ENCODE peak calls at places on chromosomes 1 and 21, in nine cellular contexts. V is dorsolateral prefrontal cortex, N is heart right ventricle, W is GM12878, Y is colonic mucosa, X is gastrocnemius medialis, D is pancreas, B is skeletal muscle cell, O is lower lobe of right lung. J is an unnamed sample.

GRCh38 chr1:3902111-3902511 is 2.0 kb upstream of the C1orf174 start:
- DNase-seq in N (no peak), O (peak; percentile 47), B (no peak), V (no peak), W (no peak), D (no peak), Y (no peak), X (no peak), J (no peak)

GRCh38 chr1:161872506-161872905 is 106.4 kb downstream of the ATF6 start:
- DNase-seq in N (no peak), B (no peak), W (no peak), X (no peak), V (no peak), Y (no peak), O (no peak), D (no peak), J (no peak)

GRCh38 chr21:34967509-34968289 is 81.4 kb downstream of the RUNX1 start:
- DNase-seq in O (no peak), Y (no peak), D (no peak), W (no peak), X (no peak), N (no peak), V (no peak), B (no peak), J (no peak)

GRCh38 chr1:155513300-155513926 is 49.2 kb downstream of the ASH1L start:
- DNase-seq in D (no peak), V (no peak), N (no peak), X (no peak), O (no peak), W (no peak), B (no peak), Y (no peak), J (no peak)

GRCh38 chr1:41935226-41935625 is 16.5 kb upstream of the HIVEP3 start:
- DNase-seq in Y (no peak), D (no peak), V (no peak), W (no peak), N (no peak), X (no peak), B (no peak), O (no peak), J (no peak)

GRCh38 chr1:22969224-22969829 is 3.3 kb downstream of the LACTBL1 start:
- DNase-seq in N (no peak), V (no peak), Y (peak; percentile 60), W (no peak), X (no peak), D (no peak), B (peak; percentile 79), O (no peak), J (no peak)

GRCh38 chr1:232856556-232856955 is 51.3 kb downstream of the MAP10 start:
- DNase-seq in O (no peak), B (no peak), V (no peak), W (no peak), Y (no peak), X (no peak), D (no peak), N (no peak), J (no peak)

GRCh38 chr1:218274551-218274950 is 10.5 kb upstream of the RRP15 start:
- DNase-seq in W (no peak), D (no peak), O (no peak), X (no peak), Y (no peak), V (no peak), B (no peak), N (no peak), J (no peak)

GRCh38 chr1:187051618-187052232 is 223.0 kb downstream of the PLA2G4A start:
- DNase-seq in V (peak; percentile 24), D (no peak), B (no peak), X (no peak), N (peak; percentile 11), Y (no peak), W (peak; percentile 19), O (no peak), J (no peak)

GRCh38 chr1:113545210-113545609 is 154.9 kb downstream of the MAGI3 start:
- DNase-seq in N (no peak), X (no peak), D (no peak), Y (no peak), V (no peak), O (no peak), B (no peak), W (no peak), J (no peak)

GRCh38 chr21:44710756-44711326 is 531 bp downstream of the TSPEAR start:
- DNase-seq in N (no peak), X (no peak), W (no peak), V (no peak), Y (no peak), O (no peak), B (no peak), D (no peak), J (no peak)

GRCh38 chr1:43549921-43550597 is 19.4 kb downstream of the PTPRF start:
- DNase-seq in V (no peak), O (peak; percentile 90), X (no peak), Y (peak; percentile 92), B (no peak), N (no peak), W (no peak), D (peak; percentile 96), J (no peak)

GRCh38 chr1:25565188-25565591 is 21.8 kb downstream of the LDLRAP1 start:
- DNase-seq in Y (no peak), N (no peak), O (no peak), B (no peak), X (no peak), D (no peak), W (no peak), V (no peak), J (no peak)

GRCh38 chr1:186763107-186763506 is 65.6 kb upstream of the PLA2G4A start:
- DNase-seq in N (no peak), Y (no peak), D (no peak), V (no peak), W (no peak), X (no peak), O (no peak), B (no peak), J (no peak)

GRCh38 chr1:88946845-88947244 is 45.6 kb downstream of the KYAT3 start:
- DNase-seq in O (no peak), B (no peak), N (no peak), W (no peak), D (no peak), Y (no peak), V (no peak), X (no peak), J (no peak)

GRCh38 chr1:42737257-42737656 is 2.8 kb downstream of the CLDN19 start:
- DNase-seq in X (no peak), N (no peak), O (no peak), W (peak; percentile 25), Y (peak; percentile 74), D (peak; percentile 84), B (no peak), V (peak; percentile 68), J (no peak)

GRCh38 chr21:45199201-45199600 is 88.5 kb downstream of the POFUT2 start:
- DNase-seq in W (no peak), Y (no peak), D (no peak), X (no peak), V (no peak), O (no peak), N (no peak), B (no peak), J (no peak)

GRCh38 chr1:227798078-227798802 is 17.2 kb upstream of the PRSS38 start:
- DNase-seq in N (no peak), V (no peak), B (no peak), W (no peak), X (no peak), D (no peak), O (no peak), Y (no peak), J (no peak)

GRCh38 chr1:113811353-113811887 is 856 bp downstream of the RSBN1 start:
- DNase-seq in N (peak; percentile 45), D (no peak), W (no peak), B (no peak), Y (peak; percentile 70), V (peak; percentile 15), X (peak; percentile 14), O (peak; percentile 50), J (no peak)

GRCh38 chr1:182718311-182718710 is 33.9 kb upstream of the RGS8 start:
- DNase-seq in O (no peak), X (no peak), D (no peak), W (no peak), N (no peak), Y (no peak), V (no peak), B (no peak), J (no peak)

GRCh38 chr1:55427576-55427975 is 212.4 kb upstream of the USP24 start:
- DNase-seq in O (no peak), V (no peak), Y (no peak), X (no peak), W (no peak), D (no peak), N (no peak), B (no peak), J (no peak)

GRCh38 chr1:183589384-183589783 is 875 bp downstream of the NCF2 start:
- DNase-seq in Y (no peak), O (no peak), V (no peak), N (no peak), X (no peak), D (no peak), B (no peak), W (no peak), J (no peak)

GRCh38 chr1:6982860-6983259 is 197.6 kb downstream of the CAMTA1 start:
- DNase-seq in N (no peak), D (no peak), B (no peak), X (no peak), V (no peak), W (no peak), Y (no peak), O (no peak), J (no peak)
- H3K4me3 ChIP-seq in N (no peak overlapping the region), D (no peak overlapping the region), B (no peak overlapping the region), X (no peak overlapping the region), V (no peak overlapping the region), W (no peak overlapping the region), Y (no peak overlapping the region), O (no peak overlapping the region), J (no peak overlapping the region)

DNA sequence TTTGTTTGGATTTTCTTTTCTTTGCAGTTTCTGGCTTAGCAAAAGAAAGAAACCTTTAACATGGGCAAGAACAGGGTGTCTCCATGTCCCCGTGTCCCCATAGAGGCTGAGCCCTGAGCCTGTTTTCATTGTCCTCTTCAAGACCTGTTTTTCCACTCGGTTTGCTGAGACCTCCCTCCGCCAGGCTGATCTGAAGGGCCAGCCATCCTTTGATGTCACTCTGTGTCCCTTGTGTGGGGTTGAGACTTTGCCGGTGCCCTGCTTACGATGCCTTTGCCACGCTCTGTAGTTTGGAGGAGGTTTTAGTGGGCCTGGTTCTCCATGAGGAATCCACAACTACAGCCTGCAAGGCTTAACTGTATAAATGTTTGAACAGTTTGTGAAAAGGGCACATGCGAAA is 23.8 kb downstream of the IFNGR2 start:
- DNase-seq in X (no peak), N (no peak), B (no peak), D (peak; percentile 18), W (no peak), Y (no peak), V (no peak), O (no peak), J (no peak)
- H3K4me3 ChIP-seq in X (no peak overlapping the region), N (no peak overlapping the region), B (no peak overlapping the region), D (no peak overlapping the region), W (no peak overlapping the region), Y (no peak overlapping the region), V (no peak overlapping the region), O (no peak overlapping the region), J (no peak overlapping the region)

GRCh38 chr1:99872063-99872462 is 21.9 kb downstream of the AGL start:
- DNase-seq in N (no peak), X (no peak), O (no peak), W (no peak), B (no peak), V (no peak), Y (no peak), D (no peak), J (no peak)
- H3K4me3 ChIP-seq in N (no peak overlapping the region), X (no peak overlapping the region), O (no peak overlapping the region), W (no peak overlapping the region), B (no peak overlapping the region), V (no peak overlapping the region), Y (no peak overlapping the region), D (no peak overlapping the region), J (no peak overlapping the region)

GRCh38 chr1:235145639-235146038 is 15.4 kb downstream of the RBM34 start:
- DNase-seq in O (no peak), W (no peak), D (no peak), Y (no peak), B (no peak), V (no peak), X (no peak), N (no peak), J (no peak)
- H3K4me3 ChIP-seq in O (no peak overlapping the region), W (no peak overlapping the region), D (no peak overlapping the region), Y (no peak overlapping the region), B (no peak overlapping the region), V (no peak overlapping the region), X (no peak overlapping the region), N (no peak overlapping the region), J (no peak overlapping the region)

J was measured in ascending aorta.